ENCODE peak calls at places on chromosomes 6 and 20, in four cellular contexts. B is WTC11, A is K562, U is HepG2. D is an unnamed sample.

GRCh38 chr20:48329676-48330644 is 497.8 kb downstream of the PREX1 start:
- DNase-seq in B (peak), A (peak), U (peak), D (peak)

GRCh38 chr20:19911810-19912382 is 105.3 kb upstream of the NAA20 start:
- DNase-seq in B (no peak), A (no peak), U (no peak), D (no peak)

GRCh38 chr20:35979528-35979927 is 11.1 kb downstream of the CNBD2 start:
- DNase-seq in B (no peak), A (peak), U (no peak), D (no peak)

GRCh38 chr6:150632785-150633465 is 33.2 kb downstream of the PLEKHG1 start:
- DNase-seq in B (no peak), A (no peak), U (no peak), D (no peak)

GRCh38 chr6:46421239-46421638 is 70.0 kb downstream of the RCAN2 start:
- DNase-seq in B (no peak), A (no peak), U (no peak), D (no peak)

GRCh38 chr6:163667372-163668060 is 253.0 kb downstream of the QKI start:
- DNase-seq in B (no peak), A (no peak), U (no peak), D (no peak)

GRCh38 chr6:158639056-158639455 is 5.5 kb downstream of the DYNLT1 start:
- DNase-seq in B (no peak), A (no peak), U (no peak), D (no peak)

GRCh38 chr20:32898721-32899120 is 40.0 kb downstream of the EFCAB8 start:
- DNase-seq in B (no peak), A (no peak), U (no peak), D (no peak)

GRCh38 chr6:21500314-21500713 is 93.2 kb upstream of the SOX4 start:
- DNase-seq in B (no peak), A (no peak), U (no peak), D (no peak)

GRCh38 chr6:125201961-125202729 is 48.6 kb downstream of the TPD52L1 start:
- DNase-seq in B (no peak), A (peak), U (no peak), D (no peak)

GRCh38 chr20:38203337-38204003 is 38.4 kb upstream of the TGM2 start:
- DNase-seq in B (no peak), A (no peak), U (no peak), D (no peak)

GRCh38 chr6:166760288-166760687 is 133.2 kb upstream of the RPS6KA2 start:
- DNase-seq in B (no peak), A (no peak), U (no peak), D (no peak)

GRCh38 chr6:37303891-37304503 is 46.1 kb upstream of the TMEM217 start:
- DNase-seq in B (no peak), A (peak), U (peak), D (peak)

GRCh38 chr6:53233309-53233708 is 84.7 kb upstream of the GCM1 start:
- DNase-seq in B (no peak), A (no peak), U (no peak), D (no peak)

GRCh38 chr6:49978332-49979226 is 9.2 kb upstream of the DEFB113 start:
- DNase-seq in B (no peak), A (no peak), U (no peak), D (no peak)

GRCh38 chr6:131058236-131058635 is 4.8 kb downstream of the EPB41L2 start:
- DNase-seq in B (no peak), A (no peak), U (no peak), D (no peak)

GRCh38 chr20:3732327-3733118 is at the start of gene HSPA12B:
- DNase-seq in B (peak), A (no peak), U (no peak), D (no peak)

GRCh38 chr6:162532283-162533008 is 195.1 kb downstream of the PRKN start:
- DNase-seq in B (no peak), A (no peak), U (no peak), D (no peak)

GRCh38 chr20:21020656-21021004 is 85.5 kb downstream of the LINC00237 start:
- DNase-seq in B (no peak), A (no peak), U (peak), D (no peak)

GRCh38 chr6:104604643-104605042 is 255.1 kb downstream of the HACE1 start:
- DNase-seq in B (no peak), A (no peak), U (no peak), D (no peak)

GRCh38 chr6:151330130-151330715 is 61.1 kb downstream of the ZBTB2 start:
- DNase-seq in B (no peak), A (no peak), U (no peak), D (no peak)

GRCh38 chr20:48668451-48668946 is 159.3 kb downstream of the PREX1 start:
- DNase-seq in B (no peak), A (no peak), U (peak), D (no peak)

GRCh38 chr6:98836025-98836961 is 1.9 kb downstream of the POU3F2 start:
- DNase-seq in B (peak), A (peak), U (no peak), D (no peak)

GRCh38 chr6:32885698-32886286 is 31.8 kb downstream of the PSMB9 start:
- DNase-seq in B (no peak), A (peak), U (peak), D (no peak)

GRCh38 chr20:54535045-54535444 is 59.7 kb downstream of the DOK5 start:
- DNase-seq in B (no peak), A (no peak), U (no peak), D (no peak)

GRCh38 chr6:35381132-35381531 is 38.8 kb downstream of the PPARD start:
- DNase-seq in B (no peak), A (no peak), U (no peak), D (no peak)

GRCh38 chr6:151063339-151063738 is 176.4 kb upstream of the AKAP12 start:
- DNase-seq in B (no peak), A (no peak), U (no peak), D (no peak)

GRCh38 chr6:53107091-53107490 is 41.5 kb downstream of the GCM1 start:
- DNase-seq in B (no peak), A (no peak), U (no peak), D (no peak)

GRCh38 chr6:133553652-133554051 is 312.5 kb downstream of the EYA4 start:
- DNase-seq in B (peak), A (peak), U (peak), D (peak)

GRCh38 chr6:133551436-133551835 is 310.3 kb downstream of the EYA4 start:
- DNase-seq in B (no peak), A (no peak), U (no peak), D (no peak)

GRCh38 chr6:133550026-133550425 is 308.9 kb downstream of the EYA4 start:
- DNase-seq in B (no peak), A (no peak), U (no peak), D (no peak)

GRCh38 chr6:133549252-133549925 is 308.2 kb downstream of the EYA4 start:
- DNase-seq in B (no peak), A (no peak), U (no peak), D (no peak)

GRCh38 chr6:133551847-133552331 is 310.7 kb downstream of the EYA4 start:
- DNase-seq in B (no peak), A (no peak), U (no peak), D (no peak)
- TF ChIP-seq ELF4 in B (no peak), A (no peak), U (no peak), D (no peak)

DNA sequence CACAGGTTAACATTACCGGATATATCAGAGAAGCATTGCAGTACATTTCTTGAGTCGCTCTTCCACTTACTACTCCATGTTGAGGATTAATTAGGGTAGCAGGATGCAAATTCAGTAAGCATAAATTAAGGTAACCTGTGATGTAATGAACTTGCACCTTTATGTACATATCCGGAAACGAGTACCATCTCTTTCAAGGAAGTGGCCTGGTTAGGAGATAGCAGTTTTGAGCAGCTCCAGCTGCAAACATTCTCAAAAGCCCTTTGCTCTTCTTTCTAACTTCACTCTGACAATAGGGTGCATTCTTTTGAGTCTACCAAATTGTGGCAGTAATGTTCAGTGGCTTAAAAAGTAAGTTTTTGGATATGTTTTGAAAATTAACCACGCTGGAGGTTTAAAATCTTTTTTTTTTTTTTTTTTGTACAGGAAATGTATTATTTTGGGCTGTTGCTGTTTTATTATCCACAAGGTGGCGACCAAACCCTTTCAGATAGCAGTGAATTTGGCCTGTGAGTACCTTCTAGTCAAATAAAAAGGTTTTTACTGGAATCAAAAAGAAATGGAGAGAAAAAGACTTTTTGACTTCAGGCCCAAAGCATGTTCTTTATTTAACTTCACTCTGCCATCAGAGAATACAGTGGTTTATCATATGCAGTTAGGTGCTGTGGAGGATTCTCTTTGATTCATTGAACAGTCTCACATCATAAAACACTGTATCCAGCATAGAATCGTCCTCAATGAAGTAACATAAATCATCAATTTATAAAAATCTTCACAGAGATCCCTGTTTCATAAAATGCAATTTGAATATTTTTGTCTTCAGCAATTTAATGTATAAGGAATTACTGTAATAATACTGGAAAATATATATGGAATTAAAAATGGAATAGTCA is 8.9 kb downstream of the FAM217B start:
- DNase-seq in B (no peak), A (peak), U (peak), D (peak)
- TF ChIP-seq ELF4 in B (no peak), A (no peak), U (no peak), D (no peak)

DNA sequence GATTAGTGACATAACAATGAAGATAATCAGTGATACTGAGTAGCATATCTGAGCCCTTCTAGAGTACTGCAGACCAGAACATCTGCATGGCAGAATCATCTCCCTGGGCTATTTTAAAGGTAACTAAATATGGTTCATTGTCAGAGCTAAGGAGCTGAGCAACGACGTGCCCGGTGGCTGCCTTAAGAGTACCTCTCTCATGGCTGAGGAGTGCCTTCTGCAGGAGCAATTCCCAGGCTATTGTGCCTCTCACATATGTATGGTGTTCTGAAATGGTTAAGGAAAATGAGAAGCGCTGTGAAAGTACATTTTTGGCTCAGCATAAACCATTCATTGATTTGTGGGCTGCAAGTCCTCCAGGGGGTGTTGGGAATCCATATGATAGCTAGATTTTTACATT is 198.2 kb downstream of the SIM1 start:
- DNase-seq in B (no peak), A (no peak), U (no peak), D (no peak)
- TF ChIP-seq ELF4 in B (no peak), A (no peak), U (no peak), D (no peak)

GRCh38 chr6:112018619-112019416 is 35.1 kb upstream of the CCN6 start:
- DNase-seq in B (no peak), A (no peak), U (peak), D (peak)
- TF ChIP-seq ELF4 in B (no peak), A (no peak), U (no peak), D (no peak)

DNA sequence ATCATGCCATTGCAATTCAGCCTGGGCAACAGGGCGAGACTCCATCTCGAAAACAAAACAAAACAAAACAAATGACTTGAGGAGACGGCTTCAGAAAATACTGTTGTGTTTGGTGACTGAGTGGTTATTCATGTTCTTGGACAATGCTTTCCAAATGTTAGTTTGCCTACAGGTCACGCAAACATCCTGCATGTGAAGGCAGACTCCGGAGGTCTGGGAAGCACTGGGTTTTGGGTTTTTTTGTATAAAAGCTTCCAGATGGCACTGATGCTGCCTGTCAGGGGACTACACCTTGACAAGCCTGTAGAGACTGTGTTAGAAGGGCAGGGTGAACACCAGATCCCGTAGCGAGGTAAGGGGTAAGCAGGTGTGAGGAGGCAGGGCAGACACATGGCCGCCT is 81.7 kb downstream of the THBS2 start:
- DNase-seq in B (no peak), A (no peak), U (no peak), D (no peak)
- TF ChIP-seq ELF4 in B (no peak), A (no peak), U (no peak), D (no peak)

GRCh38 chr20:62355527-62356142 is 11.5 kb downstream of the LAMA5 start:
- DNase-seq in B (no peak), A (no peak), U (peak), D (no peak)

GRCh38 chr20:62356143-62356947 is 10.8 kb downstream of the LAMA5 start:
- DNase-seq in B (no peak), A (no peak), U (no peak), D (no peak)

GRCh38 chr20:62357681-62358080 is 9.4 kb downstream of the LAMA5 start:
- DNase-seq in B (no peak), A (no peak), U (no peak), D (no peak)

GRCh38 chr20:62358171-62358719 is 8.9 kb downstream of the LAMA5 start:
- DNase-seq in B (no peak), A (peak), U (no peak), D (no peak)

GRCh38 chr20:62356948-62357667 is 10.0 kb downstream of the LAMA5 start:
- DNase-seq in B (no peak), A (peak), U (no peak), D (no peak)
- TF ChIP-seq ELF4 in B (no peak), A (no peak), U (no peak), D (no peak)

DNA sequence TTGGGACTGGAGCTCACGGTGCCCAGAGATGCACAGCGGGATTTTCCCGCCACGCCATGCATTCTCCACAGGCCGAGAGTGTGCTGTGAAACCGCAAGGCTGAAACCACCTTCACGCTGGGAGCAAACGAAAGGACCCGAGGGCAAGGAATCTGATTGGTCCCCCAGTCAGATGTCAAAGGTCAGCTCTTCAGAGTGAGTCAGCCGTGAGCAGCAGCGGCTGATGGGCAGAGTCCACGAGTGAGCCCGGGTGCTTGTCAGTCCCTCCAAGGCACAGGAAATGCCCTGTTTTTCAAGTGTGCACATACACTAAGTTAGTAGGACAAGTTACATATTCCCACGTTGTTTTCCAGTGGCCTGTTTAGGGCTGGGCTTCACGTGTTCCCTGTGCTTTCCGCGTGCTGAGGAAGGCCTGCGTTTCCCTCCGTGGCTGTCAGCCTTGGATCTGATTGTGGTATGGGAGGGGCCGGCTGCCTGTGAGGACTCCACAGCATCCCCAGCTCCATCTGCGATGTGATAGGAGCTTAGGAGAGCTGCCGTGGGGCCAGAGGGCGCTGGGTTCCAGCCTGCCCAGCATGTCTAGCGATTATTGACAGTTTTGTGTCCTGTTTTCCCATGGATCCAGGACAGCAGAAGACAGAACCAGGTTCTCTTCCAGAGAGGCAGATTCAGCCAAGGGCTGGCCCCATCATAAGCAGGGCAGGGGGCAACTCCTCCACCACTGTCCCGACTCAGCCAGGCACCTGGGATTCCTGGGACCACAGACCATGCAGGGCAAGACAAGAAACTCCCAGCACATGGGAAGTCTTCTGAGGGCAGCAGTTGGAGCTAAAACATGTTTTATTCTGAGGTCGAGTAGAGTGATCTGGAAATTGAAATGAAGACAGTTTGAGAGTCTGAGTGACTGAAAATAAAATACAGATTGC is 38.2 kb upstream of the FRMD1 start:
- DNase-seq in B (no peak), A (peak), U (peak), D (no peak)
- TF ChIP-seq ELF4 in B (no peak), A (no peak), U (no peak), D (no peak)

DNA sequence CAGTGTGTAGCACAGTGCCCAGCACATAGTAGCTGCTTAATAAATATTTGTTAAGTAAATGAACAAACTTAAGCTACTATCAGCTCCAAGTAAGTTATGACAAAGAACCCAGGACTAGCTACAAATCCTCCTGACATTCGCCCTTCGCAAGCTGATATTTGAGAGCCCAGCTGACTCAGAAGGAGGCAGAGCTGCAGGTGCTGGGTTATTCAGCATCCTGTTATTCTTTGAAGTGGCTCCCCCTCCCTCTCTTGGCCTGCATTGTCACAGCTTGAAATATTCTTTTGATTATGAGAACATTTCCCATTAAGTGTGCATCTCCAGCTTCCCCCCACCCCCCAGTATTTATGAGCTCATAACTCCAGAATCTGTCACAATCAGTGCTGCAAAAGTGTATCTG is 78.8 kb upstream of the RALY start:
- DNase-seq in B (no peak), A (no peak), U (peak), D (no peak)
- TF ChIP-seq ELF4 in B (no peak), A (no peak), U (no peak), D (no peak)

DNA sequence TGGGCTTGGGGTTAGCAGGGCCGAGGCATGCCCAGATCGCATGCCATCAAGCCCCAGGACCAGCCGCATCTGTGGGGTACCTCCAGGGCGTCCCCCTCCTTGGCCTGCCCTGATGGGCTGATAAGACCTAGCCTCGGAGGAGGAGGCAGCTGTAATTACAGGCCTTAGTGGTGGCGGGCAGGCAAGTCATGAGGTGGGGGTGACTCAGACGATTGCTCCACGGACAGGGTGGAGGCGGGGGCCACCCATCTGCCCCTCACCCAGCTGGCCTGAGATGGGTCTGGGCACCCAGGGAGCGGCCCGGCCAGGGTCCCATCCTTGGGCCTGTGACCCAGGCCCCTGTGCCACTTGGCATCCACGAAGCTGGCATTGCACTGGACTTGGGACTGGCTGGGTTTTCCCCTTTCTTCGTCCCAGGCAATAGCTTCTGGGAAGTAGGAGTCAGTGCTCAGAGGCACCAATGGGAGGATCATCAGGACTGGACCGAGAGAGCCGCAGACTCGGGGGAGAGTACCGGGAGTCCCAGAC is 57.5 kb downstream of the CEBPB start:
- DNase-seq in B (no peak), A (peak), U (no peak), D (no peak)
- TF ChIP-seq ELF4 in B (no peak), A (no peak), U (no peak), D (no peak)

GRCh38 chr6:89952361-89952680 is 58.1 kb downstream of the GJA10 start:
- DNase-seq in B (no peak), A (no peak), U (no peak), D (no peak)

GRCh38 chr6:89950446-89950845 is 56.2 kb downstream of the GJA10 start:
- DNase-seq in B (no peak), A (no peak), U (no peak), D (no peak)

GRCh38 chr6:89951574-89952360 is 57.5 kb downstream of the GJA10 start:
- DNase-seq in B (peak), A (no peak), U (peak), D (no peak)

GRCh38 chr6:89952696-89953095 is 58.4 kb downstream of the GJA10 start:
- DNase-seq in B (no peak), A (no peak), U (no peak), D (no peak)

GRCh38 chr6:89950879-89951391 is 56.7 kb downstream of the GJA10 start:
- DNase-seq in B (no peak), A (no peak), U (no peak), D (no peak)
- TF ChIP-seq ELF4 in B (no peak), A (no peak), U (no peak), D (no peak)